ENCODE peak calls at places on chromosomes 3 and 15, in five cellular contexts. Z, J, T, D and B are unnamed samples.

GRCh38 chr15:51884517-51885236 is 55.2 kb downstream of the TMOD3 start:
- DNase-seq in Z (no peak), J (no peak), T (no peak), D (no peak), B (no peak)

GRCh38 chr3:182803596-182803995 is 10.3 kb downstream of the ATP11B start:
- DNase-seq in Z (no peak), J (no peak), T (no peak), D (no peak), B (no peak)

GRCh38 chr3:94024385-94024784 is 4.0 kb downstream of the STX19 start:
- DNase-seq in Z (no peak), J (no peak), T (no peak), D (no peak), B (no peak)

GRCh38 chr3:123469323-123469995 is 20.6 kb upstream of the ADCY5 start:
- DNase-seq in Z (no peak), J (no peak), T (no peak), D (no peak), B (no peak)

GRCh38 chr3:137761563-137762503 is 2.3 kb upstream of the SOX14 start:
- DNase-seq in Z (no peak), J (no peak), T (no peak), D (no peak), B (no peak)

GRCh38 chr3:64880926-64881325 is 193.1 kb upstream of the ADAMTS9 start:
- DNase-seq in Z (no peak), J (no peak), T (no peak), D (no peak), B (no peak)

GRCh38 chr15:34275721-34276120 is 50.9 kb downstream of the EMC4 start:
- DNase-seq in Z (no peak), J (no peak), T (no peak), D (no peak), B (no peak)

GRCh38 chr3:79598594-79598993 is 169.2 kb downstream of the ROBO1 start:
- DNase-seq in Z (no peak), J (no peak), T (no peak), D (no peak), B (no peak)

GRCh38 chr3:8442993-8443670 is 58.5 kb upstream of the LMCD1 start:
- DNase-seq in Z (no peak), J (no peak), T (no peak), D (no peak), B (no peak)

GRCh38 chr15:95291878-95292472 is 1038.5 kb upstream of the NR2F2 start:
- DNase-seq in Z (no peak), J (no peak), T (no peak), D (no peak), B (no peak)

GRCh38 chr3:10935028-10935427 is 57.5 kb upstream of the SLC6A1 start:
- DNase-seq in Z (no peak), J (no peak), T (no peak), D (no peak), B (peak; percentile 62)

GRCh38 chr15:36678308-36678707 is 98.9 kb downstream of the CDIN1 start:
- DNase-seq in Z (no peak), J (no peak), T (no peak), D (no peak), B (no peak)
- TF ChIP-seq POLR2A in Z (no peak), J (no peak), T (no peak), D (no peak), B (no peak)

DNA sequence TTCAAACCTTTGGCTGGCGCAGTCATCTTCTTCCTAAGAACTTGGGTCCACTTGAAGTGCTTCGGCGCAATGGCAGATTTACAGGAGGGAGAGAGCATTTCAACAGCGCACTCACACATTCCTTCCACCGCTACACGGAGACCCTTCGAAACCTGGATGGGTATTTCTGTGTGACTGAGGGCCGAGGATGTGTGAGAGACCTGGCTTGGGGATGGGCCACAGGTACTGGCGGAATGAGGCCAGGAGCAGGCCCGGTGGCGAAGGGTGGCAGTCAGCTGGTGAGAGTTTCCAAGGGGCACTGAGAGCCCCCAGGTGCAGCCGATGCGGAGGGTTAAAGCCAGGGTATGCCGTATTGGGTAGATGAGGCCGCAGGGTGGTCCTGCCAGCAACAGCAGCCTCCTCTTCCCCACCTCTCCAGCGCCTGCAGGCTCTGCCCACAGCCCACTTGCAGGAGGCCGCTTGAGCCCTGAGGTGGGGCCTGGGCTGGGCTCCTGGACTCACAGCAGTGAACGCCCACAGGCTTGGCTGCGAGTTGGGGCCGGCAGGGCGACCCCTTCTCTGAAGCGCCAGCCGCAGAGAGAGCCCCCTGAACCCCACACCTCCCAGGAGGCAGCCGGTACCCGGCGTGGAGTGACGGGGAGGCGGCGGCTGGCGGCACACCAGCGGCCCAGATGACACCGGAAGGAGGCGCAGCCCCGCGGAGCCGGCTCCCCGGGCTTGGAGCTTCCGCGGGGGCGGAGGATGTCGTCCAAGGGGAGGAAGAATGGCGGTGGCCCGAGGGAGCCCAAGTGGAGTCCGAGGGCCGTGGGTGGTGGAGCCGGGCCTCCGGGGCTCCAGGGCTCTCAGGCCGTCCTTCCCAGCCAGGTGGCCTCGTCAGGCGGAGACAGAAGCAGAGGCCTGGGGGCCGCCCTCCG is 166.5 kb downstream of the NSMCE3 start:
- DNase-seq in Z (no peak), J (peak; percentile 42), T (no peak), D (no peak), B (peak; percentile 76)
- H3K4me3 ChIP-seq in Z (peak overlapping the region; percentile 37), J (peak overlapping the region; percentile 41), T (peak overlapping the region; percentile 14), D (peak overlapping the region; percentile 37), B (peak overlapping the region; percentile 9)

GRCh38 chr3:195096053-195096452 is 174.9 kb downstream of the XXYLT1 start:
- DNase-seq in Z (no peak), J (peak; percentile 12), T (no peak), D (no peak), B (peak; percentile 72)

GRCh38 chr3:195095704-195096036 is 175.3 kb downstream of the XXYLT1 start:
- DNase-seq in Z (no peak), J (no peak), T (no peak), D (no peak), B (peak; percentile 73)

GRCh38 chr3:195093731-195094130 is 177.2 kb downstream of the XXYLT1 start:
- DNase-seq in Z (no peak), J (peak; percentile 6), T (no peak), D (no peak), B (no peak)

GRCh38 chr3:195095035-195095703 is 175.8 kb downstream of the XXYLT1 start:
- DNase-seq in Z (no peak), J (peak; percentile 31), T (no peak), D (no peak), B (peak; percentile 88)

DNA sequence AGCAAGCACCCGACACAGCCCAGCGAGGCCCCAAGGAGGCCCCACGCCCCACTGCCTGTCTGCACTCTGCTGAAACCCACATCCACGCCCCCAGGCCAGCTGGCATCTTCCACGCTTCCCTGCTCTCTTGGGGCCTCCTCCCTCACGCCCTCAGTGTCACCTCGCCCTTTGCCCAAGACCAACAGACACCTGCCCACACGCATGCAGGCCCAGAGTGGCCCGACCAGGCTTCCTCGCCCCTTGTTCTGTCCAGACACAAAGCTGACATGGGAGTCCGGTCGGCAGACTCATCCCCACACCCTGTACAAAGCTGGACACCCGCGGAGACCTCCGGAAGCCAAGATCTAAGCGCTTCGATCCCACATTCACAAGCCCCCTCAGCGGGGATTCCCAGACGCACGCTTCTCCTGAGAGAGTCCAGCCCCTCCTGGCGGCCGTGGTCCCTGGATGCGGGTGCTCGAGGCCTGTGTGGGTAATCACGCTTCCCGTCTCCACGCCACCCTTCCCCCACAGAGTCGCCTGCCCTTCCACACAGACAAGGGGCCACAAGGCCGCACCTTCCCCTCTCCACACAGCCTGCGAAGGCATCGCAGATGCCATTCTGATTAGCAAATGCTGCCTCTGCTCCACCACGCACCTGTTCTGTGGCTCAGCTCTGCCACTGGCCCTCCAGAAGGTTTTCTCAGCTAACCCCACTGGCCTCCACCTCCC is 176.6 kb downstream of the XXYLT1 start:
- DNase-seq in Z (no peak), J (peak; percentile 18), T (no peak), D (no peak), B (peak; percentile 93)
- TF ChIP-seq POLR2A in Z (no peak), J (no peak), T (no peak), D (no peak), B (no peak)

GRCh38 chr15:100528833-100529428 is at the start of gene CERS3:
- DNase-seq in Z (no peak), J (no peak), T (no peak), D (no peak), B (no peak)
- H3K4me3 ChIP-seq in Z (no peak within 1 kb of the TSS), J (no peak within 1 kb of the TSS), T (no peak within 1 kb of the TSS), D (no peak within 1 kb of the TSS), B (no peak within 1 kb of the TSS)